ENCODE peak calls at places on chromosomes 11 and 22, in five cellular contexts. N, F, K, P and X are unnamed samples.
A peak's percentile ranks its signal among the peaks of the same experiment; 100 is the strongest.

GRCh38 chr11:10455637-10456487 is 798 bp downstream of the AMPD3 start:
- DNase-seq in K (peak; percentile 93), N (peak; percentile 25), P (peak; percentile 36), F (peak; percentile 69), X (peak; percentile 65)

GRCh38 chr22:35155403-35156025 is 89.6 kb downstream of the ISX start:
- DNase-seq in K (no peak), P (no peak), F (no peak), N (no peak), X (no peak)

GRCh38 chr11:10693509-10694071 is at the start of gene IRAG1:
- DNase-seq in P (no peak), N (no peak), F (peak; percentile 23), K (peak; percentile 69), X (no peak)

GRCh38 chr22:41458161-41458728 is 10.2 kb downstream of the PHF5A start:
- DNase-seq in K (no peak), F (no peak), P (no peak), N (no peak), X (no peak)

GRCh38 chr11:126153006-126153405 is 58.4 kb downstream of the RPUSD4 start:
- DNase-seq in K (no peak), N (no peak), P (no peak), F (no peak), X (no peak)

GRCh38 chr11:32198053-32198452 is 107.2 kb downstream of the RCN1 start:
- DNase-seq in K (no peak), P (no peak), F (no peak), N (no peak), X (no peak)

GRCh38 chr22:26428515-26429457 is at the start of gene ASPHD2:
- DNase-seq in N (no peak), P (peak; percentile 23), K (peak; percentile 66), F (peak; percentile 57), X (peak; percentile 71)

GRCh38 chr11:132161538-132161937 is 791.1 kb downstream of the NTM start:
- DNase-seq in K (no peak), P (no peak), F (no peak), N (no peak), X (no peak)

GRCh38 chr11:2779981-2780849 is 80.4 kb upstream of the KCNQ1OT1 start:
- DNase-seq in F (peak; percentile 18), N (no peak), K (peak; percentile 64), P (no peak), X (peak; percentile 43)

GRCh38 chr11:95698939-95699562 is 90.5 kb downstream of the FAM76B start:
- DNase-seq in N (no peak), P (no peak), K (no peak), F (no peak), X (no peak)

GRCh38 chr11:78417175-78417887 is at the start of gene GAB2:
- DNase-seq in F (peak; percentile 31), K (peak; percentile 58), P (no peak), N (no peak), X (peak; percentile 79)

GRCh38 chr11:134499990-134500389 is 87.9 kb upstream of the B3GAT1 start:
- DNase-seq in K (no peak), P (no peak), F (no peak), N (no peak), X (peak; percentile 26)

GRCh38 chr11:34234086-34234740 is 123.6 kb downstream of the ABTB2 start:
- DNase-seq in P (no peak), F (peak; percentile 60), N (no peak), K (no peak), X (peak; percentile 33)

GRCh38 chr11:13698147-13698546 is 29.7 kb downstream of the FAR1 start:
- DNase-seq in K (no peak), N (no peak), F (no peak), P (no peak), X (no peak)

GRCh38 chr11:64372802-64373597 is 14.0 kb downstream of the RPS6KA4 start:
- DNase-seq in P (no peak), N (no peak), K (no peak), F (peak; percentile 42), X (no peak)

GRCh38 chr22:43126506-43127165 is 16.1 kb downstream of the BIK start:
- DNase-seq in N (no peak), P (no peak), K (no peak), F (peak; percentile 58), X (peak; percentile 60)

GRCh38 chr11:24324211-24324610 is 172.6 kb upstream of the LUZP2 start:
- DNase-seq in N (no peak), P (no peak), F (no peak), K (no peak), X (no peak)

DNA sequence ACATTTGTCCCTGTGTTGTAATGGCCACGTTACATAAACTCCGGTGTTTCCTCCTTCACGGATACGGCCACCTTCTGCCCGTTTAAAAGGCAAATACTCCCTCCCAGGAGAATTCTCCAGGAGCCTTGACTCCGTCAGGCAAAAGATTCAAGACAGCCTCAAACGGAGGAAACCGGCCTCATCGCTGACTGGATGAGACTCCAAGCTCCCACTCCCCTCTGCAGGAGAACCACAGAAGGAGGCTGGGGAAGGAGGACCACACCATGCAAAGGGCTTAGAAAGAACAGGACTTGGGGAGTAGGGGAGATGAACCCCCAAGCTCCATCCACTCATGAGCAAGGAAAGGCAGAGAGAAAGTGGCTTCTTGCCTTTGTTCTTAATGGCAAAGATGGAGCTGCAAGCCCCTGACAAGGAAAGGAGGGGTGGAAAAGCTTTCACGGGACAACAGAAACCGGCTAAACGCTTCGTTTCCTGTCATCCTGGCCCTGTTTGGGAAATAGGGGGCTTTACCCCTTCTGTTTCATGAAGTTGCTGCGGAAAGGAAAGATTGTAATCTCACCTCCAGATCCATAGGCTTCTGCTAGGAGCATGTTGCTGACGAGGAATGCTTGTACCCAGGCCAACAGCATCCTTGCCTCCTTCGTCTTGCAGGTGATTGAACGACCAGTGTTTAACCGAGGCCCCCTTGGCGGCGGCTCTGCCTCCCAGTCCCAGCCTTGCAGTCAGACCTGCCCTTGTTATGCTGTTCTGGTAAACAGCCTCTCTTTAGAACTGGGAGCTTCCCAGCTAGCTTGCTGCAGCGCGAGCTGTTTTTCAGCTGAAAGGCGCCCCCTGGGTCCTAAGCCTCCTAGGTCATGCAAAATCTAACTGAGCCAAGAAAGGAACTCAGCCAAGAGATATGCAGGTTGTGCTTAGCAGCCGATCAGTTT is at the start of gene PIK3IP1:
- DNase-seq in K (peak; percentile 97), N (peak; percentile 51), F (peak; percentile 94), P (peak; percentile 91), X (peak; percentile 88)
- TF ChIP-seq POLR2A in K (peak; percentile 90), N (peak; percentile 96), F (peak; percentile 63), P (peak; percentile 95), X (peak; percentile 96)

GRCh38 chr11:130480166-130480565 is 31.7 kb downstream of the ADAMTS15 start:
- DNase-seq in P (no peak), N (no peak), F (no peak), K (no peak), X (no peak)
- H3K4me1 ChIP-seq in P (peaks cover 26% of the 10 kb centered on the region), N (no peaks in the 10 kb centered on the region), F (no peaks in the 10 kb centered on the region), K (peaks cover 18% of the 10 kb centered on the region), X (no peaks in the 10 kb centered on the region)

DNA sequence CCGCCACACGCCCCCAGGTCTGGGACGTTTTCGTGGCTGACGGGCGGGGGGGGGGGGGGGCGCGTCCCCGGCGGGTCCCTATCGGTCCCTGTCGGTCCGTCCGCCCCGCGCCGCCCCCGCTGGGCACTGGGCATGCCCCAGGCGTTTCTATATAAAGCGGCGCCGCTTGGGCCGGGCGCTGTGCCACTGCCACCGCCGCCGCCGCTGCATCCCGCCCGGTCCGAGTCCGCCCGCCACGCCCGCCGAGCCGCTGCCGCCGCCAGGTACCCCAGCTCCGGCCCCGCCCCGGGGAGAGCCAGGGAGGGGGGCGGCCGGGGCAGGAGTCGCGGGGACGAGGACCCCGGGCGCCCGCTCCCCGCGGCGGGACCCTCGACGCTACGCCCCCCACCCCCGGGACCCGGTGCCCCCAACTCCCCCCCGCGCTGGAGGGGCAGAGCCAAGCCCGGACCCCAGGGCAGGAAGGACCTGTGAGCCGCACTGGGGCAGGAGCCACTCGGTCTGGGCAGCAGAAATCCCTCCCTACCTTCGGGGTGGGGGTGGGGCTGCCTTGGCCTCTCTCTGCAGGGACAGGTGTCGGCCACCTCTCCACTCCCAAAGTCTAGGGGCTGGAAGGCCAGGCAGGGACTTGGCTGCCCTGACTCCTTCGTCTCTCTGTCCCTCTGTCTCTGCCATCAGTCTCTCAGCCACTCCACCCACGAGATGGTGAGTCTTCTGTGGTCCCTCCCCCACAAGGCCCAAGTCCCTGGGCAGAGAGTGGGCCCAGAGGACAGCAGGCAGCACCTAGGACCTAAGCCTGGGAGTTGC is at the start of gene CARNS1:
- DNase-seq in F (no peak), N (no peak), K (no peak), P (no peak), X (no peak)
- H3K27ac ChIP-seq in F (no peak within 1 kb of the TSS), N (peak within 1 kb of the TSS; percentile 10), K (no peak within 1 kb of the TSS), P (peak within 1 kb of the TSS; percentile 83), X (peak within 1 kb of the TSS; percentile 98)

DNA sequence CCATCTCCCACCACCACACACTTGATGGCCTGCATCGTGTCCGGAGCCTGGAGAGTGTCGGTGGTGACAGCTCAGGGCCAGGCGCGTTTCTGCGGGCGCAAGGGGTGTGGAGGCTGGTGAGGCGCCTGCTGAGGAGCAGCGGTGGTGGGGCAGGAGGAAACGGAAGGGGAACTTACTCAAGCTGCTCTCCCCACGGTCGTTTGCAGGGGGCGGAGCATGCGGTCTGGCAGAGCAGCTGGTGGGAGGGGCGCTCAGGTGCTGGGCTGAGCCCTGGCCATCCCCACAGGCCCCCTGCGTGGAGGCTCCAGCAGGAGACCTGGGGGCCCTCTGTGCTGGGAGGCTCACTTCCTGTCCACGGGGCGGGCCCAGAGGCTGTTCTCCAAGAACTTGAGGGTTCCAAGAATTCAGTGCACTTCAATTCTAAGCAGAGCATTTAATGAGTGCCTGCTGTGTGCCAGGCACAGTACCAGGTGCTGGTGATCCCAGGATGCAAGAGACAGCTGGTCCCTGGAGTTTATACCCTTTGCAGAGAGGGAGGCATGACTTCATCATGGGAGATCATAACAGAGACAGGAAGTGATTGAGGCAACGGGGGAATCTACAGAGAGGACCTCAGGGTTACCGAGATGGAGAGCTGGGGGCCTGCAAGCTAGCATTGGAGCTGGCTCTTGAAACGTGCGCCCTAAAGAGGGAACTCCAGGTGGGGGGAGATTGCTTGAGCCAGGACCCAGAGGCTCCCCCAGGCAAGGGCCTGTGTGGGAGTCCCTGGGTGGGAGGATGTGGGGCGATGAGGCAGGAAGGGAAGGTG is at the start of gene RAC2:
- DNase-seq in N (peak; percentile 47), K (peak; percentile 66), F (peak; percentile 70), P (peak; percentile 45), X (peak; percentile 75)
- TF ChIP-seq POLR2A in N (peak; percentile 57), K (no peak), F (no peak), P (no peak), X (peak; percentile 37)

GRCh38 chr11:116986521-116987105 is 111.6 kb downstream of the SIK3 start:
- DNase-seq in P (no peak), F (peak; percentile 16), K (no peak), N (no peak), X (no peak)

GRCh38 chr11:116981216-116981887 is 116.9 kb downstream of the SIK3 start:
- DNase-seq in K (no peak), F (no peak), P (no peak), N (no peak), X (no peak)

GRCh38 chr11:116984589-116984988 is 113.6 kb downstream of the SIK3 start:
- DNase-seq in K (no peak), P (peak; percentile 49), F (no peak), N (no peak), X (no peak)

GRCh38 chr11:116980136-116980793 is 118.0 kb downstream of the SIK3 start:
- DNase-seq in P (no peak), F (no peak), K (no peak), N (no peak), X (no peak)

GRCh38 chr11:116984186-116984585 is 114.0 kb downstream of the SIK3 start:
- DNase-seq in P (no peak), K (no peak), N (no peak), F (no peak), X (no peak)
- H3K4me1 ChIP-seq in P (peaks cover 58% of the 10 kb centered on the region), K (peaks cover 38% of the 10 kb centered on the region), N (peaks cover 7% of the 10 kb centered on the region), F (peaks cover 15% of the 10 kb centered on the region), X (peaks cover 34% of the 10 kb centered on the region)